ENCODE peak calls at places on chromosomes 2 and 18, in seven cellular contexts. H is choroid plexus epithelial cell, N is GM12865, U is transverse colon, L is hepatocyte, M is brain microvascular endothelial cell, K is psoas muscle. V is an unnamed sample.

GRCh38 chr18:62118324-62118723 is 68.5 kb downstream of the PIGN start:
- DNase-seq in L (no peak), H (peak), U (no peak), K (no peak), N (no peak), M (peak), V (no peak)

GRCh38 chr2:187302619-187303018 is 145.4 kb downstream of the CALCRL start:
- DNase-seq in U (peak), K (no peak), H (peak), L (no peak), M (peak), N (no peak), V (no peak)

GRCh38 chr2:135590594-135591290 is 59.5 kb downstream of the R3HDM1 start:
- DNase-seq in U (no peak), L (no peak), M (no peak), H (no peak), N (no peak), K (no peak), V (no peak)

GRCh38 chr2:236679906-236680305 is 110.3 kb downstream of the ACKR3 start:
- DNase-seq in N (no peak), U (no peak), K (no peak), L (peak), M (peak), H (peak), V (no peak)

GRCh38 chr2:104976603-104977120 is 61.2 kb upstream of the MRPS9 start:
- DNase-seq in N (peak), K (no peak), M (no peak), U (peak), H (no peak), L (no peak), V (no peak)

GRCh38 chr2:85132834-85133637 is at the start of gene TCF7L1:
- DNase-seq in K (peak), L (peak), N (peak), M (peak), H (peak), U (peak), V (peak)

GRCh38 chr2:153519260-153519875 is 40.8 kb upstream of the RPRM start:
- DNase-seq in K (peak), N (peak), H (peak), M (peak), U (peak), L (peak), V (no peak)

GRCh38 chr2:14492920-14493503 is 139.5 kb upstream of the LRATD1 start:
- DNase-seq in M (peak), H (peak), K (no peak), N (no peak), U (no peak), L (peak), V (no peak)

GRCh38 chr2:183264890-183265535 is 140.8 kb downstream of the NUP35 start:
- DNase-seq in H (no peak), U (no peak), K (no peak), M (no peak), N (no peak), L (no peak), V (no peak)

GRCh38 chr2:42999391-42999811 is 207.0 kb upstream of the HAAO start:
- DNase-seq in U (peak), N (no peak), K (no peak), M (no peak), L (peak), H (no peak), V (no peak)

GRCh38 chr2:42999856-43000241 is 207.5 kb upstream of the HAAO start:
- DNase-seq in L (no peak), H (no peak), M (no peak), K (no peak), U (peak), N (no peak), V (no peak)

GRCh38 chr2:43000242-43001054 is 208.1 kb upstream of the HAAO start:
- DNase-seq in L (no peak), H (no peak), K (no peak), M (no peak), N (peak), U (no peak), V (no peak)

GRCh38 chr2:42996528-42996927 is 204.1 kb upstream of the HAAO start:
- DNase-seq in N (no peak), U (no peak), M (no peak), K (no peak), H (no peak), L (no peak), V (no peak)

DNA sequence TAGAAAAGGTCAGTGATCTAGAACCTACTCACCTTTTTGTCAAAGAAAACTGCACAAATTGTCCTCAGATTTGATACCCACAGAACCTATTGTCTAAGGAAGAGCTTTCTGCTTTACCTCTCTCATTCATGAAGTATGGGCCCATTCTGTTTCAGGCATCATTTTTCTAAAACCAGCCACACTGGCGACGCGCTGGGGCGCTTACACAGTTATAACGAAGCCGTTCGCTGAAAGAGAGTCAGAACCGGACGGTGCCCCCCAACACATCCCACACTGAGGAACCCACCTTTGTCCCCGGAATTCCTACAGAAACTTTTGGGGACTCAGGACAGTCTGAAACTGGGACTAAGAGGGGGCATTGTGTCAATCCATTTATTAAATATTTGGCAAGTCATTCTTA is 206.3 kb upstream of the HAAO start:
- DNase-seq in U (no peak), K (no peak), N (no peak), M (no peak), H (no peak), L (no peak), V (no peak)
- H3K4me3 ChIP-seq in U (no peak), K (no peak), N (no peak), M (no peak), H (no peak), L (no peak), V (no peak)

DNA sequence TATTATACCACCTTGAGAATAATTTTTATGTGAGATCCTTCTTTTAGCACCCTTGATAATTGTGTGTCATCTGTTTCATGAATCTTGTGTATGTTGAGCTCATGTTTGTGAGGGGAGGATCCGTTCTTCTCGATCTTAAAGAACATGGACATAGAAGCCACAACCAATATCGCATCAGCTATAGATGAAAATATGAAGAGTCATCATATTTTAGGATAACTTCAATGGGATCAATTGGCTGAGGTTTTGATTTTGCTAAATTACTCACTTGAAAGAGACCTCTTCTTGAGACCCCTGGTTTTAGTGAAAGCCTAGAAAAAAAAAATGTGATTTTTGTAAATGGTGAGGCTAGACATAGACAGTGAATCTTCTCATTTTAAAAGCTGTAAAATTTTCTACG is 385.3 kb upstream of the NRP2 start:
- DNase-seq in H (no peak), M (no peak), N (no peak), L (no peak), K (no peak), U (no peak), V (no peak)
- TF ChIP-seq CTCF in H (no peak), M (no peak), N (no peak), L (no peak), K (no peak), U (no peak), V (no peak)

GRCh38 chr2:120738786-120739771 is 3.4 kb downstream of the GLI2 start:
- DNase-seq in N (no peak), K (no peak), M (no peak), L (no peak), H (no peak), U (no peak), V (peak)

GRCh38 chr2:120741514-120742448 is 6.1 kb downstream of the GLI2 start:
- DNase-seq in U (no peak), N (no peak), L (no peak), H (no peak), K (peak), M (no peak), V (peak)

GRCh38 chr2:120737802-120738516 is 2.3 kb downstream of the GLI2 start:
- DNase-seq in K (no peak), U (peak), N (no peak), L (peak), H (no peak), M (no peak), V (peak)

GRCh38 chr2:120740765-120741513 is 5.3 kb downstream of the GLI2 start:
- DNase-seq in H (peak), N (no peak), U (no peak), M (no peak), L (peak), K (no peak), V (peak)

DNA sequence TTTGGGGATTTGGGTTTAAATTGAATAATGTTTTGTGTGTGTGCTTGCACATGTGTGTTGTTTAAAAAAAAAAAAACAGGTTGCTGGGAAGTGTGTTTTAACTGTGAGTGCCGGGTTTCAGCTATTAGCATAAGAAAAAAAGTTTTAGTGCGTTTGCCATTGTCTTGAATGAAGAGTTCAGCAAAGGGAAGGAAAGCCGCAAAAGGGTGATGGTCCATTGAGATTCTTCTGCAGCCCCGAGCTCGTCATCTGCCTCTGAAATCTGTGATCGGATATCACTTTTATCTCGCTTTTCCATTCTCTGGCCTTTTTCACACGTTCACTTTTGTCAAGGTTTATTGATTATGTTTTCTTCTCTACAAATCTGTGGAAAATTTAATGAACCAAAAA is 4.7 kb downstream of the GLI2 start:
- DNase-seq in U (no peak), N (no peak), K (no peak), M (no peak), L (no peak), H (no peak), V (no peak)
- H3K4me3 ChIP-seq in U (no peak), N (no peak), K (no peak), M (no peak), L (no peak), H (peak), V (no peak)

DNA sequence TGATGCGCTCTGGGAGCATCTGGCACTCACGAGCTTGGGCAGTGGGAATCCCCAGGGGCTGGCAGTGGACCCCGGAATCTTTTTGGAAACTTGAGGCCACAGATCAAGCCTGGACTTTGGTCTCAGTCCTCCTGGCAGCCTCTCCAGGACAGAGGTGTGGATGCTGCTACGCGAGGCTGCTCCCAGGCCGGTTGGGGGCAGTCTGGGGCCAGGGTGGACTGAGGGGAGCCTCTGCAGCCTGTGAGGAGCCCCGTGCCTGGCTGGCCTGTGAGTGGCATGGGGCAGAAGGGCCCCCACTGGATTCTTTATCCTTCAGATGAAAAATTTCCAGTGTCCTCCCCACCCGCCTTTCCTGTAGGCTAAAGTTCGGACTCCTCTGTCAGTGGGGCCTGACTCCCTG is 12.7 kb upstream of the DES start:
- DNase-seq in H (no peak), N (no peak), M (no peak), U (no peak), L (no peak), K (peak), V (no peak)
- TF ChIP-seq CTCF in H (peak), N (no peak), M (peak), U (no peak), L (peak), K (peak), V (no peak)

GRCh38 chr2:219273887-219274391 is 5.2 kb upstream of the DNAJB2 start:
- DNase-seq in H (no peak), M (no peak), K (no peak), U (no peak), L (no peak), N (no peak), V (no peak)
- H3K4me3 ChIP-seq in H (no peak), M (no peak), K (no peak), U (no peak), L (no peak), N (no peak), V (no peak)

GRCh38 chr2:145652546-145652945 is 1132.6 kb upstream of the ZEB2 start:
- DNase-seq in M (no peak), H (peak), L (peak), K (no peak), U (no peak), N (no peak), V (no peak)

GRCh38 chr2:145652051-145652450 is 1132.1 kb upstream of the ZEB2 start:
- DNase-seq in L (no peak), U (no peak), N (no peak), K (no peak), H (peak), M (no peak), V (no peak)

GRCh38 chr2:145653553-145653952 is 1133.6 kb upstream of the ZEB2 start:
- DNase-seq in H (no peak), K (no peak), L (no peak), U (no peak), M (no peak), N (no peak), V (no peak)

GRCh38 chr2:145654156-145654555 is 1134.2 kb upstream of the ZEB2 start:
- DNase-seq in K (no peak), N (no peak), H (no peak), U (no peak), M (no peak), L (no peak), V (no peak)

GRCh38 chr2:145652992-145653545 is 1133.2 kb upstream of the ZEB2 start:
- DNase-seq in K (no peak), U (no peak), N (no peak), H (peak), M (peak), L (peak), V (no peak)
- TF ChIP-seq CTCF in K (no peak), U (no peak), N (no peak), H (no peak), M (no peak), L (no peak), V (no peak)

GRCh38 chr2:200603972-200604371 is 18.2 kb downstream of the AOX1 start:
- DNase-seq in L (peak), H (peak), U (no peak), K (no peak), N (no peak), M (peak), V (no peak)

GRCh38 chr2:200613692-200614091 is 27.9 kb downstream of the AOX1 start:
- DNase-seq in K (no peak), L (no peak), N (no peak), M (no peak), H (no peak), U (no peak), V (no peak)

GRCh38 chr2:200604571-200605255 is 18.9 kb downstream of the AOX1 start:
- DNase-seq in H (peak), N (no peak), U (no peak), K (no peak), M (no peak), L (no peak), V (no peak)

GRCh38 chr2:200609027-200609614 is 23.3 kb downstream of the AOX1 start:
- DNase-seq in K (peak), L (no peak), U (no peak), N (no peak), M (peak), H (peak), V (no peak)

DNA sequence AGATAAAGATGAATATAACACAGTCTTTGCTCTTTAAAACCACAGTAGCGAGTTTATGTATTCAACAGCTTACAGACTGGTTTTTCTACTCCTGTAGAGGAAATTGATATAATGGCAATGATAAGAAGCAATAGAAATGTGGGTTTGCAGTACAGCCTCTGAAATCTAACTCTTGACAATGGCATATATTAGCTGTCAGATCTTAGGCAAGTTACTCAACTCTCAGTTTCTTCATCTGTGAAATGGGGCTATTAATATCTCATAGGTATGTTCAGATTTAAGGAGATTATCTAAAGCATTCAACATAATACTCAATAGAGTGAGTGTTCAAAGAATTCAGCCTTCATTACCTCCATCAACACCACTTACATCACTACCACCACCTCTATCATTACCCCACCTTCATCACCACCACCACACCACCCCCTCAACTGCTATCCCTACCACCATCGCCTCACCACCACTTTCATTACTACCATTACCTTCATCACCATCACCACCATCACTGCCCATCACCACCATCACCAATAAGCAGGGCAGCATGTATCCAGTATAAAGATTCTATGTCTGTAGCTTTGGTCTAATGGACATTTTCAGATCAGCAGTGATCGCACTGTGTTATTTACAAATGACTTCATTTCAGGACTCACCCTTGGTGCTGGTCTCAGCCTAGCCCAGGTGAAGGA is 22.7 kb downstream of the AOX1 start:
- DNase-seq in K (no peak), U (no peak), N (no peak), M (no peak), L (no peak), H (no peak), V (no peak)
- H3K4me3 ChIP-seq in K (no peak), U (no peak), N (no peak), M (no peak), L (no peak), H (no peak), V (no peak)